ENCODE peak calls at places on chromosomes 7 and 10, in four cellular contexts. D is HepG2, C is H1, N is K562. B is an unnamed sample.

GRCh38 chr10:28479927-28480326 is 53.0 kb upstream of the WAC start:
- DNase-seq in N (no peak), C (no peak), D (no peak), B (no peak)

GRCh38 chr10:44950326-44951225 is 9.0 kb upstream of the RASSF4 start:
- DNase-seq in N (no peak), D (no peak), C (no peak), B (no peak)

GRCh38 chr7:54719974-54720373 is 39.0 kb downstream of the SEC61G start:
- DNase-seq in D (no peak), N (no peak), C (no peak), B (no peak)

GRCh38 chr10:58955615-58956014 is 220.8 kb upstream of the PHYHIPL start:
- DNase-seq in C (no peak), N (no peak), D (no peak), B (no peak)

GRCh38 chr7:129559564-129559963 is 52.0 kb upstream of the NRF1 start:
- DNase-seq in C (no peak), N (peak), D (no peak), B (no peak)

GRCh38 chr7:40889560-40889959 is 754.8 kb downstream of the SUGCT start:
- DNase-seq in D (no peak), N (no peak), C (no peak), B (no peak)

GRCh38 chr7:135862586-135863361 is 114.2 kb upstream of the FAM180A start:
- DNase-seq in C (no peak), D (no peak), N (no peak), B (no peak)

GRCh38 chr7:6276911-6277408 is 4.5 kb upstream of the CYTH3 start:
- DNase-seq in C (no peak), N (no peak), D (no peak), B (no peak)

GRCh38 chr10:118595598-118596425 is at the start of gene PRLHR:
- DNase-seq in N (peak), C (no peak), D (no peak), B (no peak)

GRCh38 chr7:5665106-5666025 is 116.1 kb downstream of the RNF216 start:
- DNase-seq in N (peak), D (peak), C (peak), B (peak)

GRCh38 chr10:116521424-116522305 is 24.1 kb upstream of the PNLIP start:
- DNase-seq in D (peak), C (no peak), N (peak), B (peak)

GRCh38 chr10:110358869-110359629 is 54.3 kb upstream of the SMNDC1 start:
- DNase-seq in D (no peak), C (no peak), N (no peak), B (no peak)

GRCh38 chr7:51256916-51257315 is 59.7 kb downstream of the COBL start:
- DNase-seq in D (no peak), N (no peak), C (no peak), B (no peak)

GRCh38 chr10:58967551-58968418 is 208.7 kb upstream of the PHYHIPL start:
- DNase-seq in N (no peak), C (peak), D (peak), B (no peak)

GRCh38 chr7:44195901-44196300 is 4.9 kb upstream of the YKT6 start:
- DNase-seq in N (no peak), D (no peak), C (no peak), B (no peak)

GRCh38 chr7:55570939-55571338 is 1.4 kb downstream of the VOPP1 start:
- DNase-seq in C (no peak), N (no peak), D (peak), B (peak)

GRCh38 chr7:69502358-69502757 is 95.9 kb upstream of the AUTS2 start:
- DNase-seq in N (no peak), D (no peak), C (no peak), B (no peak)

GRCh38 chr7:39465055-39465929 is 100.9 kb upstream of the YAE1 start:
- DNase-seq in C (peak), D (peak), N (peak), B (peak)

GRCh38 chr7:73822319-73823173 is 8.2 kb upstream of the CLDN4 start:
- DNase-seq in N (peak), C (no peak), D (peak), B (no peak)

GRCh38 chr10:129956902-129957673 is 7.0 kb downstream of the EBF3 start:
- DNase-seq in C (no peak), N (no peak), D (no peak), B (no peak)

GRCh38 chr7:64307254-64308018 is 6.3 kb upstream of the ZNF736 start:
- DNase-seq in N (peak), D (no peak), C (no peak), B (peak)

GRCh38 chr10:132714096-132714721 is 71.7 kb downstream of the NKX6-2 start:
- DNase-seq in C (peak), D (no peak), N (no peak), B (no peak)

GRCh38 chr7:78970440-78970916 is 483.0 kb downstream of the MAGI2 start:
- DNase-seq in N (no peak), D (no peak), C (no peak), B (no peak)

GRCh38 chr7:17523813-17524741 is 225.6 kb downstream of the AHR start:
- DNase-seq in C (no peak), D (peak), N (no peak), B (no peak)
- TF ChIP-seq JUN in C (no peak), D (no peak), N (no peak), B (no peak)

DNA sequence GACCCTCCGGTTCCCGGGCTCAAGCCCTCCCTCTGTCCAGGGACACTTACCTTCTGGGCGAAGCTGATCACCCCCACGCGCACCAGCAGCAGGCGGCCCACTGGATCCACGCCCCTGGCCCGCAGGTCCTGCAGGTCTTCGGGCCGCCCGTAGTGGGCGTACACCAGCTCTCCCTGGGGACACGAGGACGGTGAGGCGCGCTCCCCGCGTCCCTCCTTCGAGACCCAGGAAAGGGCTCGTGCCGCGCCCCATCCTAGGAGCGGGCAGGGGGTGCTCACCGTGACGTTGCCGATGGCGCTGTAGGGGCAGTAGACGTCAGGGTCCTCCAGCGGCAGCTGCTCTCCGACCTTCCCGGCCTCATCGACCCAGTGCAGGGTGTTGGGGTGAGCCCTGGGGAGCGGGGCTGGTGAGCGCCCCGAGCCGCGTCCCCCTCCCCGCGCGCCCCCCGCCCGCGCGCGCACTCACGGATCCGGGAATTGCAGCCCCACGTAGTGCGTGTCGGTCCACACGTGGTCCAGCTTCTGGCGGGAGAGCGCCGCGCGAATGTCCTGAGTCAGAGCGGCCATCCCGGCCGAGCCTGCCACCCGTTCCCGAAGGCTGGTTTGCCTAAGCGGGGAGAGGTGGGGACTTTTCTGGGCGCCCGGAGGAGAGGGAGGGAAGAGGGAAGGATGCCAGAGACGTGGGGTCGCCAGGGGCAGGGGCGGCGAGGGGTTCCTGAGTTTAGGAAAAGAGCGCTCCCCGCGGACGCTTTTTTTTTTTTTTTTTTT is 8.2 kb downstream of the TFR2 start:
- DNase-seq in N (no peak), C (no peak), D (no peak), B (no peak)
- TF ChIP-seq POLR2AphosphoS5 in N (no peak), C (no peak), D (no peak), B (no peak)

DNA sequence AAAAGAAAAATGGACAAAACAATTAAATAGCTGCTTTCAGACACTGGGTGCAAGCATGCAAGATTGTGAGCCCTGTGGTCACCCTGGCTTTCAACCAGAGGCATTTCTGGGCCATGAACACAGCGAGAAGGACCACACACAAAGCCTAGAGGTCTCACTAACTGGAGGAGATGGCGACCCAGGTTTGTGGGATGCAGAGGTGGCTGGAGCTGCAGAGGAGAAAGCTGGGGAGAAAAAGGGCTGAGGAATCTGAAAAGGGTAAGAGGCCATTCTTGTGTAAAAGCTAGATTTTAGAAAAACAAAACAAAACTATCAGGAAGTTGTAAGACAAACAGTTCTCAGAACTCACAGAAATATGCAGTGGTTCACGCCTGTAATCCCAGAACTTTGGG is 30.1 kb upstream of the PTPRN2 start:
- DNase-seq in C (peak), D (no peak), N (no peak), B (no peak)
- H3K9ac ChIP-seq in C (no peak), D (no peak), N (peak), B (no peak)

DNA sequence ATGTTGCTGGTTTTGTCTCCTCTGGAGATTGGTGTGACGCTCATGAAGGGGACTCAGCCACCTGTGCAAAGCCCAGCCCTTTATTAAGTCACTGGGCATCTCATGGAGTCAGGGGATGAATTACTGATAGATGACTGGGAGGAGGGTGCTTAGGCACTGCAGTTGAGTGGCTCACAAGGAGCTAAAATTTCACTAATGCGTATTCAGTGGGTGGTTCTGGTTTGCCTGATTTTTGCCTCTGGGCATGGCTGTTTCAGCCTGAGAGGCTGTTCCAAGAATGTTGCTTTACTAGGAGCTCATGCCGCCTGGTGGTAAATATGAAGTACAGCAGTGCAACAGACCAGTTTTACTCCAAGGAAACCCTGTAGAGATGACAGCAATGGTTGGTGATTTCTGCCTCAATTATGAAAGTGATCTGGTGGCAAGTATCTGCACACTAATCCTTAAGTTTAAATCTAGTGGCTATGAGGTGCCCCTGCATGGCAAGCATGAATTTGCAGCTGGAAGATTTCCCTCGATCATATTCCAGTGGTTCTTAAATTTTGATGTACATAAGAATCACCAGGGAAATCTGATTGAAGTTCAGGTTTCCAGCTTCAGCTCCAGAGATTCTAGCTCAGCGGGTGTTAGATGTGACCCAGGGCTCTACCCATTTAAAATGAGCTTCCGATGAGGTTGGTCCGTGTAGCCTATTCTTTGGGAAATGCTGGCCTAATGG is 19.9 kb downstream of the ACTA2 start:
- DNase-seq in N (peak), C (no peak), D (peak), B (peak)
- TF ChIP-seq JUN in N (no peak), C (no peak), D (no peak), B (no peak)

GRCh38 chr7:118214051-118214832 is 10.3 kb upstream of the ANKRD7 start:
- DNase-seq in C (no peak), D (no peak), N (no peak), B (peak)
- TF ChIP-seq POLR2AphosphoS5 in C (no peak), D (no peak), N (no peak), B (peak)

GRCh38 chr10:125064681-125065492 is 95.5 kb downstream of the CTBP2 start:
- DNase-seq in N (no peak), C (no peak), D (no peak), B (no peak)
- H3K9ac ChIP-seq in N (no peak), C (no peak), D (no peak), B (no peak)

GRCh38 chr10:89382757-89383156 is 4.9 kb downstream of the IFIT1B start:
- DNase-seq in C (no peak), D (no peak), N (no peak), B (no peak)
- TF ChIP-seq JUN in C (no peak), D (no peak), N (no peak), B (no peak)

GRCh38 chr10:43842072-43842471 is 193.4 kb upstream of the ZNF32 start:
- DNase-seq in D (no peak), N (no peak), C (no peak), B (no peak)

GRCh38 chr10:43842496-43842895 is 193.8 kb upstream of the ZNF32 start:
- DNase-seq in C (no peak), D (no peak), N (no peak), B (no peak)

GRCh38 chr10:43845121-43845520 is 196.4 kb upstream of the ZNF32 start:
- DNase-seq in D (no peak), N (no peak), C (no peak), B (no peak)

GRCh38 chr10:43844236-43844635 is 195.6 kb upstream of the ZNF32 start:
- DNase-seq in N (no peak), C (no peak), D (no peak), B (no peak)

GRCh38 chr10:43843331-43844101 is 194.8 kb upstream of the ZNF32 start:
- DNase-seq in N (no peak), C (no peak), D (no peak), B (no peak)
- TF ChIP-seq POLR2AphosphoS5 in N (no peak), C (no peak), D (no peak), B (no peak)